ENCODE peak calls at places on chromosomes 7 and 10, in seven cellular contexts. Z, G, T, Q, X, J and K are unnamed samples.

GRCh38 chr10:110556993-110557601 is 10.4 kb upstream of the SMC3 start:
- DNase-seq in Z (no peak), G (no peak), T (peak), Q (no peak), X (no peak), J (peak), K (no peak)

GRCh38 chr7:50592940-50593339 is 27.7 kb upstream of the DDC start:
- DNase-seq in Z (no peak), G (no peak), T (no peak), Q (no peak), X (no peak), J (no peak), K (no peak)

GRCh38 chr7:920351-921070 is 34.0 kb downstream of the ADAP1 start:
- DNase-seq in Z (peak), G (peak), T (peak), Q (no peak), X (peak), J (peak), K (no peak)

GRCh38 chr10:93186631-93187030 is 112.9 kb downstream of the CYP26A1 start:
- DNase-seq in Z (no peak), G (no peak), T (no peak), Q (no peak), X (no peak), J (no peak), K (no peak)

GRCh38 chr7:140904081-140904480 is 20.6 kb downstream of the BRAF start:
- DNase-seq in Z (no peak), G (no peak), T (no peak), Q (no peak), X (no peak), J (no peak), K (no peak)

GRCh38 chr7:43391518-43391917 is 191.4 kb upstream of the STK17A start:
- DNase-seq in Z (no peak), G (no peak), T (no peak), Q (no peak), X (no peak), J (no peak), K (no peak)

GRCh38 chr7:81484266-81484665 is 285.6 kb downstream of the HGF start:
- DNase-seq in Z (no peak), G (no peak), T (no peak), Q (no peak), X (no peak), J (no peak), K (no peak)

GRCh38 chr10:127151981-127152699 is 44.3 kb downstream of the INSYN2A start:
- DNase-seq in Z (no peak), G (no peak), T (no peak), Q (no peak), X (no peak), J (no peak), K (no peak)

GRCh38 chr7:130513447-130513846 is 21.6 kb downstream of the MEST start:
- DNase-seq in Z (no peak), G (no peak), T (no peak), Q (no peak), X (no peak), J (no peak), K (no peak)

GRCh38 chr10:58514102-58514472 is 1.4 kb downstream of the BICC1 start:
- DNase-seq in Z (no peak), G (no peak), T (no peak), Q (no peak), X (no peak), J (no peak), K (no peak)

GRCh38 chr10:61423178-61423577 is 30.0 kb downstream of the TMEM26 start:
- DNase-seq in Z (no peak), G (no peak), T (no peak), Q (no peak), X (no peak), J (no peak), K (no peak)

GRCh38 chr10:97761331-97761865 is 10.4 kb downstream of the SFRP5 start:
- DNase-seq in Z (no peak), G (no peak), T (no peak), Q (no peak), X (no peak), J (no peak), K (no peak)

GRCh38 chr7:130712416-130712815 is 21.6 kb downstream of the KLF14 start:
- DNase-seq in Z (no peak), G (no peak), T (no peak), Q (no peak), X (no peak), J (no peak), K (no peak)

GRCh38 chr7:36201122-36201723 is 48.2 kb downstream of the EEPD1 start:
- DNase-seq in Z (no peak), G (no peak), T (no peak), Q (no peak), X (no peak), J (no peak), K (no peak)

GRCh38 chr7:34121366-34121765 is 216.0 kb downstream of the BMPER start:
- DNase-seq in Z (no peak), G (no peak), T (no peak), Q (no peak), X (no peak), J (no peak), K (no peak)

GRCh38 chr7:134174797-134175261 is 47.7 kb downstream of the LRGUK start:
- DNase-seq in Z (no peak), G (no peak), T (no peak), Q (peak), X (no peak), J (no peak), K (no peak)

GRCh38 chr10:100303724-100304319 is 17.3 kb upstream of the BLOC1S2 start:
- DNase-seq in Z (no peak), G (no peak), T (no peak), Q (peak), X (no peak), J (no peak), K (no peak)

GRCh38 chr10:102509387-102509786 is 5.6 kb downstream of the SUFU start:
- DNase-seq in Z (no peak), G (no peak), T (no peak), Q (no peak), X (no peak), J (no peak), K (no peak)

GRCh38 chr7:27254625-27255024 is 12.0 kb downstream of the EVX1 start:
- DNase-seq in Z (no peak), G (no peak), T (no peak), Q (no peak), X (no peak), J (no peak), K (no peak)

GRCh38 chr10:21533577-21534475 is at the start of gene MLLT10:
- DNase-seq in Z (peak), G (peak), T (peak), Q (no peak), X (peak), J (peak), K (no peak)
- TF ChIP-seq POLR2AphosphoS5 in Z (peak), G (peak), T (peak), Q (peak), X (peak), J (peak), K (no peak)

DNA sequence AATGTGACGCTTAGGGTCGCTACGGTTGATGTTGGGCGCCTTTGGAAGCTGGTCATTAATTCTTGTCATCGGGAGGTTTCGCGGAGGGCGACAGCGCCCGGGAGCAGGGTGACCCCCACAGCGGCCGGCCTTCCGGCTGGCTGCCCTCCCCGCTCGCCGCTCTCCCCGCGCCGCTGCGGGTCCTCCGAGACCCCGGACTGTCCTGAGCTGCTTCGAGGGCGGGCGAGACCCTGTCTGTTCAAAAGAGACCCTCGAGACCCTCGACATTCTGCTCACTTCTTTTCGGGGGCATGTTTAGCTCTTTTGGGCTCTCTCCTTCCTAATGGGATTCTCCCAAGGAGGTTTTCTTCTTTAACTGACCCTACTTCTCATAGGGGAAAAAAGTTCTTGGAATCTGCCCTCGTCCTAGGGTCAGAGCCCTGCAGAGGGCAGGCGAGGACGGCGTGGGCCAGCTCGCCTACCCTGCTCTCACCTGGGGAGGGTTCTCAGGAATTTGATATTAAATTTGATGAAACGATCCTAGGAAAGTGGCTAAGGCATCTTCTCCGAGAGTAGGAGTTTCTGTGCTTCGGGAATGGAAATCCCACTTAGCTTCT is 257.0 kb downstream of the OTUD1 start:
- DNase-seq in Z (no peak), G (no peak), T (no peak), Q (no peak), X (no peak), J (no peak), K (no peak)
- TF ChIP-seq CTCF in Z (no peak), G (no peak), T (no peak), Q (no peak), X (no peak), J (no peak), K (no peak)

DNA sequence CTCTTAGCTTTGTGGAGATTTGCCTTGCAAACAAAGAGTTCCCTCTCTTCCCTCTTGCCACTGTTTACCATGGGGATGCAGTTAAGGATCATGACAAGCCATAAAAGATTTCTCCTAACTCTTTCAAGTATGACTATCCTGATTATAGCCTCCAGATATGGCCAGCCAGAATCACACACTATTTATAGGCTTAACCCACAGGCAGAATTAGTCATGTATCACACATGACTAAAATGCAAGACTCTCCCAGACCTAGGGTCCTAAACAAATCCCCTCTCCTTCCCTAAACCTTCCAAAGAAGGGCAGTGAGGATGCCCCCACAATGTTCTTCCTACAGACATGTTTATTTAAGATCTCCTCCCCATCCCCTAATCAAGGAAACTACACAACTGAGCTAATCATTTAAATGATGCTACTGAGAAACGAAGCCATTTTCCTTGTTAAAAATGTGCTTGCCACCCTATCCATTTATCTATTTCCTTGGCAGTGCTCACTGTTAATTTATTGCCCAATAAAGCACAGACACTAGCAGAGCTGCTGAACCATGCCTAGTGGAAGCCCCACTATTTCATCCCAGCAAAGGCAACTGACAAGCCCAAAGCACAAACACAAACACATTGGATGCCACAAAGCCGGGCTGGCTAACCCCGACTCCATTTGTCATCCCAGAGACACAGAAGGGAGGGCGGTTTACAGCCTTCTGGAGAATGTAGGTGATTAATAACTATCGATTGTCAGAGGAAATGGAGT is 363.4 kb downstream of the KCNMA1 start:
- DNase-seq in Z (no peak), G (peak), T (no peak), Q (no peak), X (no peak), J (no peak), K (no peak)
- TF ChIP-seq POLR2AphosphoS5 in Z (no peak), G (peak), T (no peak), Q (no peak), X (no peak), J (peak), K (no peak)

GRCh38 chr7:118110178-118110577 is 73.8 kb upstream of the LSM8 start:
- DNase-seq in Z (no peak), G (no peak), T (no peak), Q (no peak), X (no peak), J (no peak), K (no peak)

GRCh38 chr7:118109607-118110006 is 74.4 kb upstream of the LSM8 start:
- DNase-seq in Z (no peak), G (no peak), T (no peak), Q (peak), X (no peak), J (no peak), K (no peak)

DNA sequence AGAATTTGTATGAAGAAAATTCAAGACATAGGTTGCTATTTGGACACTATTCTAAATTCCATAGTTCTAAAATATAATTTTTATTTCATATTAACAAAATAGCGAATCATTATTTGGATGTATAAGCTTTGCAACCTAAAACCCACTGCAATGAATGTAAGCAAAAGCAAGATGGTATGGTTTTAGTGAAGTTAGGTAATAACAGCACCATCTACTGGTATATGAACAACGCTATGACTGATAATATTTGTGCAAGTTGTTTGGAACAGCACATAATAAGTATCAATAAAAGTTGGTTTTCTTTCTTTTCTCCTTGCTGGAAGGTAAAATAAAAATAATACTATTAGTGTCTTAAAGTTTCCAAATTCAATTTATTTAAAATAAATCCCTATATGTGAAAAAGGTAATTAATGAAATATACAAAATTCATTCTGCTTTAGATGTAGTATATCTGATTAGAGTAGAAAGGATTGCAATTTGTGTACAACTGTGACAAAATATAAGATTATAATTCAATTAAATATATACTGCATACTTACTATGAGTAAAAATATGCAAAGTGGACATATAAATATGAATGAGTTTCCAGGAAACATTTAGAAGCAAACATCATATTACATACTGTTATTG is 79.0 kb upstream of the LSM8 start:
- DNase-seq in Z (no peak), G (no peak), T (no peak), Q (no peak), X (no peak), J (no peak), K (no peak)
- TF ChIP-seq CTCF in Z (peak), G (no peak), T (peak), Q (peak), X (no peak), J (peak), K (peak)

GRCh38 chr7:100152937-100153666 is 4.4 kb downstream of the LAMTOR4 start:
- DNase-seq in Z (no peak), G (no peak), T (no peak), Q (no peak), X (no peak), J (no peak), K (no peak)
- TF ChIP-seq POLR2AphosphoS5 in Z (no peak), G (no peak), T (no peak), Q (no peak), X (no peak), J (no peak), K (no peak)